ENCODE peak calls at places on chromosomes 11 and 22, in six cellular contexts. Q is Caco-2, Z is right cardiac atrium, E is SK-N-SH, O is OCI-LY7, J is lung. V is an unnamed sample.

GRCh38 chr22:24553597-24554315 is 1.2 kb downstream of the GUCD1 start:
- DNase-seq in Q (no peak), Z (peak; percentile 65), E (no peak), O (peak; percentile 29), J (no peak), V (no peak)

GRCh38 chr11:123125169-123125568 is 63.2 kb upstream of the HSPA8 start:
- DNase-seq in Q (no peak), Z (no peak), E (no peak), O (no peak), J (peak; percentile 59), V (no peak)

GRCh38 chr22:32823024-32823730 is 21.7 kb downstream of the TIMP3 start:
- DNase-seq in Q (peak; percentile 67), Z (no peak), E (peak; percentile 59), O (peak; percentile 25), J (no peak), V (no peak)

GRCh38 chr22:35593071-35593884 is 23.9 kb downstream of the MB start:
- DNase-seq in Q (no peak), Z (no peak), E (no peak), O (no peak), J (no peak), V (no peak)

GRCh38 chr11:9273430-9274336 is 8.5 kb upstream of the DENND5A start:
- DNase-seq in Q (no peak), Z (no peak), E (no peak), O (no peak), J (no peak), V (no peak)

GRCh38 chr11:109696191-109696897 is 274.4 kb downstream of the C11orf87 start:
- DNase-seq in Q (no peak), Z (no peak), E (no peak), O (no peak), J (no peak), V (no peak)

GRCh38 chr11:72242141-72242540 is 1.8 kb downstream of the PHOX2A start:
- DNase-seq in Q (no peak), Z (no peak), E (no peak), O (no peak), J (no peak), V (no peak)

GRCh38 chr11:100592619-100593309 is 94.3 kb upstream of the ARHGAP42 start:
- DNase-seq in Q (no peak), Z (no peak), E (no peak), O (no peak), J (no peak), V (no peak)

GRCh38 chr22:39900306-39901227 is at the start of gene GRAP2:
- DNase-seq in Q (no peak), Z (no peak), E (no peak), O (peak; percentile 30), J (no peak), V (no peak)

GRCh38 chr11:128908391-128909246 is 17.5 kb downstream of the KCNJ5 start:
- DNase-seq in Q (no peak), Z (peak; percentile 84), E (peak; percentile 74), O (no peak), J (peak; percentile 57), V (peak; percentile 92)

GRCh38 chr11:1508986-1509385 is 22.4 kb upstream of the MOB2 start:
- DNase-seq in Q (no peak), Z (peak; percentile 25), E (no peak), O (no peak), J (no peak), V (no peak)

GRCh38 chr11:82776377-82776776 is 42.7 kb upstream of the FAM181B start:
- DNase-seq in Q (no peak), Z (no peak), E (no peak), O (no peak), J (no peak), V (no peak)

GRCh38 chr22:48934446-48934845 is 893.2 kb downstream of the BRD1 start:
- DNase-seq in Q (no peak), Z (no peak), E (no peak), O (no peak), J (no peak), V (no peak)

GRCh38 chr11:115081972-115082371 is 403.6 kb downstream of the NXPE2 start:
- DNase-seq in Q (no peak), Z (no peak), E (no peak), O (no peak), J (no peak), V (no peak)

GRCh38 chr11:28739489-28740280 is 631.5 kb downstream of the METTL15 start:
- DNase-seq in Q (no peak), Z (no peak), E (no peak), O (no peak), J (no peak), V (peak; percentile 61)

GRCh38 chr11:68215524-68216170 is 2.6 kb upstream of the KMT5B start:
- DNase-seq in Q (no peak), Z (no peak), E (peak; percentile 12), O (no peak), J (no peak), V (no peak)

GRCh38 chr11:60345489-60345888 is 18.4 kb downstream of the MS4A6E start:
- DNase-seq in Q (no peak), Z (peak; percentile 76), E (no peak), O (peak; percentile 59), J (no peak), V (peak; percentile 54)

GRCh38 chr11:68841718-68842426 is at the start of gene CPT1A:
- DNase-seq in Q (peak; percentile 74), Z (peak; percentile 93), E (peak; percentile 94), O (peak; percentile 69), J (peak; percentile 68), V (peak; percentile 62)

GRCh38 chr11:3006505-3007260 is 14.6 kb upstream of the NAP1L4 start:
- DNase-seq in Q (no peak), Z (no peak), E (no peak), O (no peak), J (peak; percentile 68), V (no peak)

DNA sequence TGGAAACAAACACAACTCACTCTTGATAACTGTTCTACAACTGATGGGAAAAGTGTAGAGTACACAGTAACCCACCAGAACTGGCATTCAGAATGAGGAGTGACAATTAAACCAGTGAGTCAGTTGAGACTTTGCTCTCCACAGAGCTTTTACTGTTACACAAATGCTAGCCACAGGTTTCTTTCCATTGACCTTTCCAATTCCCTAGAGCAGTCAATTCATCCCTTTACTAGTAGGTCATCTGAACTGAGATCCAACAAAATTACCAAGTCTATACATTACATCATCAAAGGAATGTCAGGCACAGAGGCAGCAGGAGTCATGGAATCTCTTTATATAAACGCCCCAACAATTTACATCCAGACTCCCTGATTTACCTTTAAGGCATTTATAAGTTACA is 65.9 kb downstream of the PHF21A start:
- DNase-seq in Q (no peak), Z (no peak), E (no peak), O (no peak), J (no peak), V (no peak)
- H3K9me3 ChIP-seq in Q (no peaks in the 10 kb centered on the region), Z (no peaks in the 10 kb centered on the region), E (no peaks in the 10 kb centered on the region), O (no peaks in the 10 kb centered on the region), J (no peaks in the 10 kb centered on the region), V (no peaks in the 10 kb centered on the region)

DNA sequence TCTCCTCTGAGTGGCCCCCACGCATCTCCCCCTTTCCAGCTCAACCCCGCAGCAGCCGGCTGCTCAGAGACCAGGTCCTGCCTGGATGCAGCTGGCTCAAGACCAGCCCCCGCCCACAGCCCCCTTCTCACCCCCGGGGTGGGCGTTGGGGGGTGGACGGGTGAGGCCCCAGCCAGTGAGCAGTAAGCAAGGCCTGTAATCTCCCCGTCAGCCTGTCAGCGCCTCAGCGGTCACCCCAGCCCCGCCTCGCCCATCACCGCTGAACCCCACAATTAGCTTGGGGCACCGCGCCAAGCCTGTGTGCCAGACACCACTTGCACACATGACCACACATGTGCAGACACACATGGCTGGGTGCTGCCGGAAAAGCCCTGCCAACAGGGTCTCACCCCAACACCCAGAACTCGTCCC is 5.9 kb downstream of the PLXNB2 start:
- DNase-seq in Q (no peak), Z (peak; percentile 78), E (peak; percentile 91), O (no peak), J (no peak), V (no peak)
- H3K4me1 ChIP-seq in Q (peaks cover 61% of the 10 kb centered on the region), Z (peaks cover 13% of the 10 kb centered on the region), E (peaks cover 56% of the 10 kb centered on the region), O (peaks cover 75% of the 10 kb centered on the region), J (peaks cover 11% of the 10 kb centered on the region), V (peaks cover 22% of the 10 kb centered on the region)

DNA sequence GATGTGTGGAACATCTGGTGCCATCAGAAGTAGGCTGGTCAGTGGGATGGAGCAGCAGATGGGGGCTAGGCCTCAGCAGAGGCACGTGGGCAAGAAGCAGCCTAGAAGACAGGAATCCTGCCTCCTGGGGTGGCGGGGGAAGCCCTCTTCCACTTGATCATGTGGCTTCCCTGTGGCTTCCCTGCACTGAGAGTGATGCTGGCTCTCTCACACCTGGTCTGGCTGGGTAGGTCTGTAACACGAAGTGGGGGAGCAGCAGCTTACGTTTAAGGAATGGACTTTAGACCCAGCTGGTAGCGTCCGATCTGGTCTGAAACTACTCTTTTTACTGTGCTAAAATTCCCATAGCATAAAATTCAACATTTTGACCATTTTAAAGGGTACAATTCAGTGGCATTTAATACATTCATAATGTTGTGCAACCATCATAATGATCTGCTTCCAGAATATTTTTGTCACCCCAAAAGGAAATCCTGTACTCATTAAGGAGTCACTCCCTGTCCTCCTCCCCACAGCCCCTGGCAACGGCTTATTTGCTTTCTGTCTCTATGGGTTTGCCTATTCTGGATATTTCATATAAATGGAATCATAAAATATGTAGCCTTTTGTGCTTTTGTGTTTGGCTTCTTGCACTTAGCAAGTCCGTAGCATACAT is 21.7 kb downstream of the PTPN5 start:
- DNase-seq in Q (no peak), Z (no peak), E (no peak), O (peak; percentile 20), J (no peak), V (no peak)
- H3K9me3 ChIP-seq in Q (no peaks in the 10 kb centered on the region), Z (no peaks in the 10 kb centered on the region), E (no peaks in the 10 kb centered on the region), O (no peaks in the 10 kb centered on the region), J (peaks cover 2% of the 10 kb centered on the region), V (no peaks in the 10 kb centered on the region)

GRCh38 chr22:19931514-19931913 is 10.1 kb upstream of the COMT start:
- DNase-seq in Q (no peak), Z (peak; percentile 9), E (no peak), O (no peak), J (no peak), V (no peak)

GRCh38 chr22:19929586-19930302 is 11.8 kb upstream of the COMT start:
- DNase-seq in Q (no peak), Z (peak; percentile 16), E (no peak), O (no peak), J (no peak), V (no peak)

GRCh38 chr22:19933328-19934241 is 8.0 kb upstream of the COMT start:
- DNase-seq in Q (no peak), Z (peak; percentile 12), E (no peak), O (no peak), J (no peak), V (no peak)

GRCh38 chr22:19930537-19931486 is 10.8 kb upstream of the COMT start:
- DNase-seq in Q (no peak), Z (peak; percentile 27), E (no peak), O (no peak), J (no peak), V (no peak)

DNA sequence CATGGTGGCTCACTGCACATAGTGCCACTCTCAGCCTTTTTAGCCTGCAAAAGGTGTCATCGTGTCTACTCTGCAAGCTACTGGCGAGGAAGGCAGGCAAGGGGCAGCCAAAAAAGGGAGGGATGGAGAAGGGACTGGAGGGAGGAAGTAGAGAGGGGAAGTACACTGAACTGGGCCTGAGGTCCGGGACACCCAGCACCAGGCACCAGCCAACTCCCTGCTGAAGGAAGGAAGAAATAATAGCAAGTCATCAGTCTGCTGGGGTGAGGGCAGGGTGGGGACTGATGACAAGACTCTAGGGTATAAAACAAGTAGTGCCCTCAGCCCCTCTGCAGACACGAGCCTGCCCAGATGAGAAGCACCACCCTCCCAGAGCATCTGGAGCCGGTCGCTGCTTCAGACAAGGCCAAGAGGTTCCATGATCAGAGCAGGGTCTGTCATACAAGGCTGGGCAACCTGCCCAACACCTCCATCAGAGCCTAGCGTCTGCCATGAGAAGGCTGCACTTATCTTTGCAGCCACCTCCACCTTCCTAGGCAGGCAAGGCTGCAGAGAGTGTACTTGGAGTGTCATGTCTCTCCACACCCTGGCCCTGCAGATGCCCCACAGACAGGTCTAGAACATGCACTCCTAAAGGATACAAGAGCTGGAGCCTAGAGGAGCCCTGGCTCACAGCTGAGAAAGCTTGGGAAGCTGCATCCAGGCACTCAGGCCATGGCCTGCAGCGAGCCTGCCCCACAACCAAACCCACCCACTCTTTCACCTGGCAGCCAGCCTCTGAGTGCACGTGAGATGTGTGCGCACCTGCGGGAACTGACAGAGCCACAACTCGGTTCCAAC is 9.0 kb upstream of the COMT start:
- DNase-seq in Q (no peak), Z (peak; percentile 66), E (no peak), O (no peak), J (no peak), V (no peak)
- H3K4me1 ChIP-seq in Q (peaks cover 3% of the 10 kb centered on the region), Z (peaks cover 2% of the 10 kb centered on the region), E (peaks cover 18% of the 10 kb centered on the region), O (no peaks in the 10 kb centered on the region), J (no peaks in the 10 kb centered on the region), V (peaks cover under 1% of the 10 kb centered on the region)

V was measured in endothelial cell of umbilical vein.